ENCODE peak calls at places on chromosomes 6 and 20, in six cellular contexts. G is HCT116, V is upper lobe of left lung, X is GM12878, A is HepG2, C is K562. E is an unnamed sample. For H3K4me1, the result is how much of the 10 kb centered on the place peaks cover.

GRCh38 chr20:35652641-35653429 is 11.9 kb downstream of the CPNE1 start:
- ATAC-seq in A (peak), C (peak), X (peak), G (no peak), V (no peak), E (no peak)

GRCh38 chr6:23465912-23466311 is 660.1 kb upstream of the NRSN1 start:
- ATAC-seq in X (no peak), C (no peak), A (no peak), G (no peak), V (no peak), E (no peak)

GRCh38 chr6:29943053-29943966 is 978 bp downstream of the HLA-A start:
- ATAC-seq in A (peak), X (peak), C (no peak), G (no peak), V (peak), E (peak)

GRCh38 chr20:56885521-56885920 is 256.4 kb downstream of the TFAP2C start:
- ATAC-seq in C (no peak), V (no peak), A (no peak), G (no peak), X (no peak), E (no peak)

GRCh38 chr6:34148864-34149810 is 3.2 kb upstream of the GRM4 start:
- ATAC-seq in C (no peak), X (peak), G (no peak), V (no peak), A (no peak), E (no peak)

GRCh38 chr20:2680046-2680445 is 12.5 kb upstream of the EBF4 start:
- ATAC-seq in G (no peak), C (no peak), A (no peak), X (no peak), V (no peak), E (no peak)

GRCh38 chr20:50431066-50431450 is 79.1 kb upstream of the PTPN1 start:
- ATAC-seq in G (no peak), X (no peak), A (peak), V (no peak), C (no peak), E (no peak)

GRCh38 chr6:2209226-2209809 is 36.1 kb downstream of the GMDS start:
- ATAC-seq in C (peak), V (peak), G (peak), X (peak), A (peak), E (no peak)

GRCh38 chr6:7542878-7543394 is 1.5 kb downstream of the DSP start:
- ATAC-seq in X (no peak), G (peak), C (no peak), V (peak), A (peak), E (peak)

GRCh38 chr6:157548635-157549467 is 167.9 kb downstream of the ZDHHC14 start:
- ATAC-seq in A (no peak), X (peak), G (no peak), C (no peak), V (peak), E (peak)

GRCh38 chr6:44386364-44386928 is 1.1 kb upstream of the CDC5L start:
- ATAC-seq in G (no peak), V (peak), C (no peak), A (no peak), X (no peak), E (peak)

GRCh38 chr6:99416892-99417767 is 8.0 kb downstream of the PNISR start:
- ATAC-seq in C (no peak), X (peak), A (no peak), V (no peak), G (no peak), E (no peak)

GRCh38 chr20:57287007-57287810 is 20.8 kb upstream of the BMP7 start:
- ATAC-seq in G (no peak), V (no peak), A (no peak), X (no peak), C (no peak), E (no peak)

GRCh38 chr20:23629542-23630391 is 8.0 kb downstream of the CST3 start:
- ATAC-seq in A (peak), X (no peak), V (no peak), G (peak), C (no peak), E (peak)

GRCh38 chr20:62741191-62741676 is 32.6 kb downstream of the NTSR1 start:
- ATAC-seq in C (no peak), X (no peak), A (no peak), G (no peak), V (no peak), E (no peak)

GRCh38 chr20:62741701-62742491 is 33.3 kb downstream of the NTSR1 start:
- ATAC-seq in G (no peak), A (no peak), V (no peak), X (no peak), C (no peak), E (no peak)

GRCh38 chr20:62739581-62740285 is 31.1 kb downstream of the NTSR1 start:
- ATAC-seq in X (peak), A (no peak), V (no peak), C (no peak), G (peak), E (peak)

GRCh38 chr20:62739067-62739466 is 30.4 kb downstream of the NTSR1 start:
- ATAC-seq in X (no peak), V (no peak), C (no peak), G (no peak), A (no peak), E (no peak)

GRCh38 chr20:62740286-62741141 is 31.9 kb downstream of the NTSR1 start:
- ATAC-seq in A (peak), G (peak), V (no peak), X (peak), C (peak), E (peak)
- H3K4me1 ChIP-seq in A (under half), G (half or more), V (under half), X (under half), C (under half), E (under half)

DNA sequence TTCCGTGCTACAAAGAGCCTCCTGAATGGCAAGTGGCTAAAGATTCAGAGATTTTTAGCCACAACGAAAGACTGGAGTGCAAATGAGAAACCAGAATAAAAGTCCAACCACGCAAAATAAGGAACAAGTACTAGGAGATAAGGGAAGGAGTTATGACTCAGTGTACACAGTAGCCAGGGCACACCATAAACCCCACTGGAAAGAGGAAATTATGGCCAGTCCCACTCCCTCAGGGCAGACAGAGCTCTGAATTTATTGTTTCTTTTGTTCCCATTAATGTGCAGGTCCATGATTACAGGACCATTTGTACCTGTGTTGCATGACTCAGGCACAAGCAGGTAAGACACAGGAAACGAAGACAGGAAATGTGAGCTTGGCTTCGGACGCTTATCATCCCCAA is 150.3 kb upstream of the PREP start:
- ATAC-seq in A (no peak), C (no peak), X (no peak), G (no peak), V (no peak), E (no peak)
- TF ChIP-seq POLR2AphosphoS5 in A (no peak), C (no peak), X (no peak), G (no peak), V (no peak), E (no peak)

DNA sequence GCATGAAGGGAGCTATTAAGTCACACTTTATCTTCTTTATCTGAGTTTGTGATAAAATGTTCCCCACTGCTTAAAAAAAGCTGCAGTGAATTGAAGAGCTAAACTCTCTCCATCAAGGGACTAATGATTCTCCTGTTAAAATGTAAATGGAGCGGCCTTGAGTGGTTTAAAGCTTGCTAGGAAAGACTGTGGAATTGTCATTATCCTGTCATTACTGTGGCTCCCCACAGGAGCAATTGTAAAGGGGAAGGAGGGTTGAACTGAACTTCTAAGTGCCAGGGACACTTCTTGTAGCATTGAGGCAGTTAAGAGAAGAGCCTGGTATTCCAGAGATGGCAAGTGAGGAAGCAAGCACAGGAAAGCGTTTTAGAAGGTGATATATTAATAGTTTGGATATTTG is 17.4 kb upstream of the CNR1 start:
- ATAC-seq in X (no peak), C (no peak), V (no peak), A (no peak), G (no peak), E (no peak)
- TF ChIP-seq POLR2A in X (no peak), C (no peak), V (no peak), A (no peak), G (no peak), E (no peak)

DNA sequence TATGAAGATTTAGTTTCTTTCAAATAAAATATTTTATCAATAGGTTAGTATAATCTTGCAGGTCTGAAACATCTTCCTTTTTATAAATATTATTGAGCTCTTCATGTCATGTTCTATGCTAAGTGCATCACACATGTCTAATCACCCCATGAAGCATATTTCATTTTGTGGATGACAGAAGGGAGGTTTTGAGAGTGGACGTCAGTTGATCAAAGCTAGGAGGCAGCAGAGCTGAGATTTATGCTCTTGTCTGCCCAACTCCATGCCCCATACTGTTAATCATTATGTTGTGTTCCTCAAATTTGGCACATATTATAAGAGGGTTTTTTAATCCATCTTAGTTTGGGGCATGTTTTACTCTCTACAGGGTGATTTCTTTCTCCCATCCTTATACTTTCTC is 22.7 kb downstream of the DSE start:
- ATAC-seq in C (peak), X (peak), A (no peak), V (no peak), G (no peak), E (no peak)
- H3K4me1 ChIP-seq in C (under half), X (half or more), A (under half), V (under half), G (under half), E (under half)

GRCh38 chr6:15280961-15281360 is 35.1 kb downstream of the JARID2 start:
- ATAC-seq in V (no peak), G (no peak), C (no peak), X (no peak), A (no peak), E (no peak)
- TF ChIP-seq POLR2AphosphoS5 in V (no peak), G (no peak), C (no peak), X (no peak), A (no peak), E (no peak)